ENCODE peak calls at places on chromosomes 5 and 9, in five cellular contexts. G, O, I, X and L are unnamed samples.

GRCh38 chr5:113343343-113343742 is 91.4 kb downstream of the TSSK1B start:
- DNase-seq in G (no peak), O (no peak), I (no peak), X (peak; percentile 74), L (no peak)

GRCh38 chr5:73121109-73121443 is 701 bp downstream of the TMEM171 start:
- DNase-seq in G (no peak), O (no peak), I (no peak), X (peak; percentile 34), L (no peak)

GRCh38 chr5:34849253-34849652 is 10.3 kb downstream of the TTC23L start:
- DNase-seq in G (no peak), O (no peak), I (no peak), X (no peak), L (no peak)

GRCh38 chr9:80292231-80292630 is 720.5 kb downstream of the TLE4 start:
- DNase-seq in G (no peak), O (no peak), I (no peak), X (no peak), L (no peak)

GRCh38 chr5:96172436-96172835 is 210.8 kb upstream of the ELL2 start:
- DNase-seq in G (no peak), O (no peak), I (no peak), X (no peak), L (no peak)

GRCh38 chr9:98809311-98810105 is 2.0 kb downstream of the GALNT12 start:
- DNase-seq in G (no peak), O (no peak), I (peak; percentile 18), X (no peak), L (no peak)

GRCh38 chr5:172284275-172284971 is 859 bp upstream of the UBTD2 start:
- DNase-seq in G (no peak), O (no peak), I (no peak), X (no peak), L (no peak)

GRCh38 chr5:133824661-133825254 is 143.7 kb downstream of the C5orf15 start:
- DNase-seq in G (no peak), O (peak; percentile 60), I (no peak), X (no peak), L (no peak)

GRCh38 chr5:139745121-139745799 is 50.3 kb upstream of the PSD2 start:
- DNase-seq in G (peak; percentile 75), O (peak; percentile 68), I (no peak), X (peak; percentile 39), L (peak; percentile 46)

GRCh38 chr5:151298063-151298462 is 5.5 kb downstream of the SLC36A3 start:
- DNase-seq in G (peak; percentile 53), O (no peak), I (peak; percentile 32), X (peak; percentile 74), L (no peak)

GRCh38 chr5:141654298-141654697 is 3.1 kb upstream of the FCHSD1 start:
- DNase-seq in G (no peak), O (no peak), I (no peak), X (peak; percentile 22), L (no peak)

GRCh38 chr5:170397059-170397458 is 7.9 kb upstream of the KCNMB1 start:
- DNase-seq in G (no peak), O (no peak), I (no peak), X (no peak), L (no peak)

GRCh38 chr9:130630091-130630450 is 34.3 kb upstream of the PRDM12 start:
- DNase-seq in G (no peak), O (no peak), I (no peak), X (no peak), L (no peak)

GRCh38 chr5:135020111-135020895 is 13.7 kb downstream of the PITX1 start:
- DNase-seq in G (no peak), O (no peak), I (no peak), X (no peak), L (peak; percentile 6)

GRCh38 chr9:136644593-136645342 is 17.9 kb upstream of the EGFL7 start:
- DNase-seq in G (peak; percentile 80), O (peak; percentile 87), I (peak; percentile 84), X (peak; percentile 66), L (peak; percentile 55)

GRCh38 chr5:111747336-111747735 is 9.7 kb downstream of the NREP start:
- DNase-seq in G (no peak), O (no peak), I (no peak), X (peak; percentile 72), L (no peak)

GRCh38 chr9:88950341-88951141 is 40.7 kb upstream of the S1PR3 start:
- DNase-seq in G (no peak), O (no peak), I (no peak), X (peak; percentile 89), L (no peak)

GRCh38 chr9:73143606-73144328 is 7.9 kb upstream of the ANXA1 start:
- DNase-seq in G (no peak), O (no peak), I (no peak), X (peak; percentile 92), L (no peak)

GRCh38 chr5:58912102-58912501 is 329.2 kb downstream of the RAB3C start:
- DNase-seq in G (no peak), O (no peak), I (no peak), X (no peak), L (no peak)

GRCh38 chr5:149414405-149415244 is 35.5 kb upstream of the IL17B start:
- DNase-seq in G (no peak), O (no peak), I (no peak), X (no peak), L (no peak)

GRCh38 chr9:76916231-76916630 is 10.3 kb upstream of the PRUNE2 start:
- DNase-seq in G (no peak), O (no peak), I (no peak), X (no peak), L (no peak)

GRCh38 chr9:82021198-82021597 is 32.6 kb downstream of the SPATA31D1 start:
- DNase-seq in G (no peak), O (no peak), I (no peak), X (peak; percentile 99), L (peak; percentile 81)

GRCh38 chr5:38758774-38759423 is 86.9 kb upstream of the OSMR start:
- DNase-seq in G (no peak), O (no peak), I (no peak), X (no peak), L (no peak)

GRCh38 chr5:134649163-134649916 is 755 bp downstream of the SEC24A start:
- DNase-seq in G (no peak), O (peak; percentile 23), I (no peak), X (peak; percentile 17), L (peak; percentile 50)